ENCODE peak calls at places on chromosomes 4 and X, in eight cellular contexts. A is GM20000, Z is prostate gland, U is AG09309, Y is PC-9, L is left lung, W is MCF 10A, N is left ventricle myocardium inferior. V is an unnamed sample.

GRCh38 chr4:81595287-81595686 is 123.6 kb upstream of the RASGEF1B start:
- DNase-seq in N (no peak), Y (no peak), U (no peak), L (no peak), W (no peak), Z (no peak), A (no peak), V (no peak)

GRCh38 chr4:132383571-132384199 is 765.4 kb upstream of the PCDH10 start:
- DNase-seq in A (no peak), U (no peak), N (no peak), L (no peak), W (peak), Z (no peak), Y (no peak), V (no peak)

GRCh38 chr4:129578336-129578735 is 482.4 kb downstream of the C4orf33 start:
- DNase-seq in N (no peak), Z (no peak), U (no peak), L (no peak), A (no peak), W (no peak), Y (no peak), V (no peak)

GRCh38 chr4:173025131-173025530 is 143.5 kb upstream of the GALNT7 start:
- DNase-seq in L (no peak), Z (peak), W (peak), U (peak), A (peak), Y (peak), N (no peak), V (peak)

GRCh38 chr4:184613405-184613804 is 35.8 kb downstream of the CASP3 start:
- DNase-seq in A (no peak), U (no peak), Z (no peak), Y (no peak), W (no peak), L (no peak), N (no peak), V (no peak)

GRCh38 chr4:184270808-184271413 is 53.2 kb upstream of the ENPP6 start:
- DNase-seq in Z (no peak), N (no peak), U (no peak), A (no peak), L (no peak), Y (no peak), W (no peak), V (no peak)

GRCh38 chr4:184674011-184674410 is 24.5 kb downstream of the PRIMPOL start:
- DNase-seq in N (no peak), Y (no peak), Z (no peak), A (no peak), U (no peak), L (no peak), W (no peak), V (no peak)

GRCh38 chrX:108309144-108309543 is 129.1 kb downstream of the COL4A6 start:
- DNase-seq in L (no peak), W (no peak), Y (peak), N (no peak), U (no peak), A (no peak), Z (no peak), V (no peak)

GRCh38 chr4:180767330-180767729 is 1475.9 kb upstream of the TENM3 start:
- DNase-seq in W (no peak), N (no peak), Z (no peak), A (no peak), L (no peak), U (no peak), Y (no peak), V (no peak)

GRCh38 chr4:7015383-7016035 is 27.7 kb upstream of the TADA2B start:
- DNase-seq in A (no peak), L (no peak), Z (no peak), Y (no peak), N (no peak), U (no peak), W (no peak), V (no peak)

GRCh38 chr4:36043901-36044300 is 200.4 kb downstream of the ARAP2 start:
- DNase-seq in W (no peak), Y (no peak), A (no peak), N (no peak), Z (no peak), L (no peak), U (no peak), V (no peak)

GRCh38 chr4:158166701-158167100 is 6.1 kb downstream of the GASK1B start:
- DNase-seq in N (no peak), Y (no peak), A (no peak), U (no peak), W (no peak), Z (no peak), L (no peak), V (no peak)

GRCh38 chr4:114358901-114359300 is 239.7 kb upstream of the UGT8 start:
- DNase-seq in U (no peak), W (no peak), Z (no peak), Y (no peak), N (no peak), A (no peak), L (no peak), V (no peak)

GRCh38 chrX:7088968-7089615 is 58.4 kb upstream of the STS start:
- DNase-seq in Z (no peak), N (no peak), A (peak), Y (no peak), L (no peak), W (peak), U (no peak), V (peak)

GRCh38 chrX:4572652-4573051 is 859.2 kb upstream of the PRKX start:
- DNase-seq in N (no peak), A (no peak), Y (no peak), U (no peak), Z (no peak), L (no peak), W (no peak), V (no peak)

GRCh38 chr4:11259837-11260236 is 168.9 kb downstream of the HS3ST1 start:
- DNase-seq in Y (no peak), N (no peak), A (no peak), U (no peak), W (no peak), L (no peak), Z (no peak), V (no peak)

GRCh38 chr4:46254788-46255187 is 130.9 kb upstream of the GABRG1 start:
- DNase-seq in Z (no peak), U (no peak), A (no peak), Y (no peak), L (no peak), N (no peak), W (peak), V (no peak)

GRCh38 chr4:47391256-47391655 is 72.2 kb downstream of the COMMD8 start:
- DNase-seq in A (no peak), L (no peak), Y (no peak), U (no peak), N (no peak), Z (no peak), W (no peak), V (no peak)

GRCh38 chr4:143254479-143255216 is 69.9 kb downstream of the USP38 start:
- DNase-seq in A (no peak), N (no peak), U (no peak), W (peak), L (no peak), Z (no peak), Y (no peak), V (no peak)

GRCh38 chr4:70943115-70943514 is 40.9 kb downstream of the MOB1B start:
- DNase-seq in Y (no peak), W (no peak), A (no peak), N (no peak), L (no peak), U (no peak), Z (no peak), V (no peak)

GRCh38 chrX:73850124-73851013 is 287.4 kb downstream of the CHIC1 start:
- DNase-seq in L (no peak), Y (no peak), N (no peak), U (no peak), A (peak), Z (no peak), W (peak), V (peak)
- TF ChIP-seq CTCF in L (no peak), Y (peak), N (no peak), U (peak), A (no peak), Z (no peak), W (peak), V (no peak)

GRCh38 chr4:95835672-95836071 is 4.2 kb upstream of the PDHA2 start:
- DNase-seq in Y (no peak), Z (no peak), A (no peak), L (no peak), N (no peak), W (peak), U (no peak), V (no peak)
- TF ChIP-seq CTCF in Y (no peak), Z (no peak), A (peak), L (no peak), N (peak), W (no peak), U (no peak), V (peak)

GRCh38 chrX:15059488-15059887 is 186.3 kb downstream of the MOSPD2 start:
- DNase-seq in W (no peak), L (no peak), N (no peak), A (no peak), U (no peak), Y (no peak), Z (no peak), V (no peak)
- TF ChIP-seq CTCF in W (no peak), L (no peak), N (no peak), A (no peak), U (peak), Y (no peak), Z (no peak), V (no peak)

DNA sequence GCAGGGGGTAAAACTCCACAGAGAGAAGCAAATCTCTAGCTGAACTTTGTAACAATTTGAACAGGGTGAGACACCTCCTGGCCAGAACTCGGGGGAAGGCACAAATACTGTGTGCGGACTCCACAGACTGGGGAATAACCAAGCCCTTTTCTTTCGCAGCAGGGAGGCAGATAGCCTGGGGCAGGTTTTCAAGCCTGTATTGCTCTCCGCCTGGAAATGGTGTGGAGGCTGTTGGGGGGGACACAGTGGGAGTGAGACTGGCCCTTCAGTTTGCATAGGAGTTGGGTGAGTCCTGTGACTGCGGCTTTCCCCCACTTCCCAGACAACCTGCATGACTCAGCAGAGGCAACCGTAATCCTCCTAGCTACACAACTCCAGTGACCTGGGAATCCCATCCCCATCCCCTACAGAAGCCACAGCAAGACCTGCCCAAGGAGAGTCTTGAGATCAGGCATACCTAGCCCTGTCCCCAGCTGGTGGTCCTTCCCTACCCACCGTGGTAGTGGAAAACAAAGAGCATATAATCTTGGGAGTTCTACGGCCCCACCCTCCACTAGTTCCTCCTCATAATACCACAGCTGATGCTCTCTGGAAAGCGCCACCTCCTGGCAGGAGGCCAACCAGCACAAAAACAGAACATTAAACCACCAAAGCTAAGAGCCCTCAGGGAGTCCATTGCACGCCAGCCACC is 12.9 kb upstream of the SMPX start:
- DNase-seq in W (peak), Y (no peak), U (no peak), A (no peak), Z (no peak), L (no peak), N (no peak), V (no peak)
- TF ChIP-seq CTCF in W (no peak), Y (no peak), U (no peak), A (no peak), Z (no peak), L (no peak), N (no peak), V (no peak)

GRCh38 chr4:74378573-74378972 is 13.6 kb downstream of the EREG start:
- DNase-seq in N (no peak), W (no peak), U (no peak), L (no peak), Y (no peak), Z (no peak), A (no peak), V (no peak)
- TF ChIP-seq CTCF in N (no peak), W (no peak), U (no peak), L (no peak), Y (no peak), Z (no peak), A (no peak), V (no peak)

DNA sequence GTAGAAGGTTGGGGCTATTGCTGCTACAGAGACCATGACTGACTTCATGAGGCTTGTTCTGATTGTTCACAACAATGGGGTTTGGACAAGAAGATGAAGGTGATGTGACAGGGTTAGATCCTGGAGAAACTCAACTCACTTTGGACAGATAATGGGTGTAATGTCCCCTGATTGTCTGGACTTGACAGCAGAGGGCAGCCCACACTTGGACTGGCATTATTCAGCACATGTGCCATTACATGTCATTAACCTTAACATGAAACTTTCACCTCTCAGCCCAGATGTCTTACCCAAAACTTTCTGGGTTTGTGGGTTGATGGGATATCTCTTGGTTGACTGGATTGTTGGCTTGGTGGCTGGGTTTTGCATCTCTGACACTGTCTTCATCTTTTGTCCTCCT is 101.5 kb downstream of the MXRA5 start:
- DNase-seq in Y (no peak), L (no peak), W (peak), U (no peak), N (no peak), A (no peak), Z (no peak), V (no peak)
- TF ChIP-seq CTCF in Y (no peak), L (no peak), W (peak), U (peak), N (peak), A (no peak), Z (peak), V (no peak)

DNA sequence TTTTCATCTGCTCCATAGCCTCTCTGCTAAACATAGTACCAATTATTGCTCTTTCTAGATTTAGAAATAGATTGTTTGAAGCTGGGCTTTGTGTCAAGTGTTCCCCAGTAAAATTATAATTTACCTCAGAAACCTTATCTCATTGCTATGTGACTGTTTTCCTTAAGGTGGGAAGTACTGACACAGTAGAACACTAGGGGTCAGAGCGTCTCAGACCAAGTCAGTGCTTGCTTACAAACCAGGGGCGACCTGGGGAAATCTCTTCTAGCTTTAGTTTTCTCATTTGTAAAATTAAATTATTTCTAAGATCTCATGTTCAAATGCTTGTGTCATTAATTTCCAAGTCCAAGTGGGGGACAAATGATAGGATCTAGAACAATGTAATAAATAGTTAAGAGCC is 360.4 kb downstream of the RAPGEF2 start:
- DNase-seq in Z (no peak), N (no peak), Y (no peak), U (no peak), L (no peak), W (no peak), A (no peak), V (no peak)
- TF ChIP-seq CTCF in Z (no peak), N (no peak), Y (no peak), U (no peak), L (no peak), W (no peak), A (no peak), V (no peak)